ENCODE peak calls at places on chromosomes 1 and 21, in nine cellular contexts. G is Calu3, Y is foreskin fibroblast, K is mesothelial cell of epicardium, Q is transverse colon, V is breast epithelium, N is cardiac muscle cell, E is type B pancreatic cell, M is stomach. J is an unnamed sample.

GRCh38 chr1:108691886-108692723 is at the start of gene PRPF38B:
- DNase-seq in Q (peak), Y (peak), K (peak), M (peak), N (peak), G (peak), V (peak), E (peak), J (peak)

GRCh38 chr21:32599146-32599925 is 12.8 kb downstream of the CFAP298 start:
- DNase-seq in Y (no peak), K (no peak), M (no peak), Q (no peak), N (no peak), G (no peak), V (no peak), E (no peak), J (no peak)

GRCh38 chr1:184222561-184223157 is 164.2 kb upstream of the C1orf21 start:
- DNase-seq in G (peak), E (no peak), Y (peak), M (peak), V (no peak), Q (peak), K (no peak), N (peak), J (no peak)

GRCh38 chr1:172627702-172628101 is 31.2 kb upstream of the FASLG start:
- DNase-seq in K (no peak), M (no peak), G (no peak), Y (no peak), E (no peak), N (no peak), Q (no peak), V (no peak), J (no peak)

GRCh38 chr1:47738560-47739182 is 258.5 kb downstream of the TRABD2B start:
- DNase-seq in K (peak), G (peak), Q (peak), N (peak), Y (peak), V (peak), M (peak), E (no peak), J (no peak)

GRCh38 chr1:184028854-184029623 is 8.5 kb downstream of the COLGALT2 start:
- DNase-seq in Q (no peak), G (peak), K (no peak), Y (peak), N (peak), M (no peak), E (no peak), V (no peak), J (no peak)

GRCh38 chr1:206967096-206967851 is 3.0 kb downstream of the FCAMR start:
- DNase-seq in Q (no peak), K (no peak), V (no peak), M (no peak), N (no peak), E (no peak), Y (no peak), G (no peak), J (no peak)

GRCh38 chr1:222126052-222126451 is 384.2 kb upstream of the DUSP10 start:
- DNase-seq in M (no peak), Y (no peak), V (no peak), G (no peak), N (no peak), K (no peak), Q (no peak), E (no peak), J (no peak)

GRCh38 chr1:201383647-201384405 is 6.3 kb upstream of the TNNT2 start:
- DNase-seq in N (peak), G (no peak), Y (peak), V (no peak), Q (no peak), E (no peak), M (no peak), K (no peak), J (no peak)

GRCh38 chr1:119000371-119001180 is 12.4 kb upstream of the TBX15 start:
- DNase-seq in K (no peak), E (no peak), Y (no peak), G (no peak), N (no peak), V (no peak), M (no peak), Q (no peak), J (no peak)

GRCh38 chr21:35481005-35481404 is 431.9 kb upstream of the RUNX1 start:
- DNase-seq in Q (no peak), G (no peak), N (no peak), M (no peak), E (no peak), V (no peak), Y (no peak), K (no peak), J (no peak)

DNA sequence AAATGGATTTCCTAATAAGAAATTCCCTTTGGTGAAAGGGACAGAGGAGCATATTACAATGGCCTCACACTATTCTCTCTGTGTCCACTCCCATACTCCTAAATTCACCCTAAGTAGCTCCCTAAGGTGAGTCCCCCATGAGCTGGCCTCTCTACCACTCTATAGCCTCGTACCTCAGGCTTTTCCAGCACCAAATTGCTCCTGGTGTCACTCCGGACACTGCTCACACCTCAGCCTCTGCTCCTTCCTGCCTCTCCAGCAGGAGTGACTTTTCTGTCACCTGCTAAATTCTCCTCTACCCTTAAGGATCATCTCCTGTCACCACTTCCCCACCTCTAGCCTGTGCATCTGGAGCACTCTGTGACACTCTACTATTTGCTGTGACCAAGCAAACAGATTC is 65.9 kb upstream of the CAMK1G start:
- DNase-seq in Y (no peak), E (no peak), M (no peak), Q (no peak), K (no peak), N (no peak), G (no peak), V (no peak), J (no peak)
- TF ChIP-seq CTCF in Y (no peak), E (no peak), M (no peak), Q (no peak), K (no peak), N (no peak), G (no peak), V (no peak), J (no peak)

DNA sequence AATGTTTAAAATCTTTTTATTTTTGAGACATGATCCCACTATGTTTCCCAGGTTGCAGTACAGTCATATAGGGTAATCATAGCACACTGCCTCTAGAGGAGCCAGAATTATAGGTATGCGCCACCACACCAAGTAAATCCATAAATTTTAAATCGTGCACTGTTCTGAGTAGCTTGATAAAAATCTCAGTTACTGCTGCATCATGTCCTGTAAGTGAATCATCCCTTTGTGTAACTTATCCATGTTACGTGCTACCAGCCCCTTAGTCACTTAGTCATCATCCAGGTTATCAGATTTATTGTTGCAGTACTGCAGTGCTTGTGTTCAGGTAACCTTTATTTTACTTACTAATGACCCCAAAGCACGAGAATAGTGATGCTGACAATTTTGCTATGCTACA is 1770.9 kb downstream of the BRINP3 start:
- DNase-seq in Y (peak), V (no peak), N (no peak), Q (no peak), E (no peak), K (no peak), M (no peak), G (peak), J (no peak)
- TF ChIP-seq CTCF in Y (no peak), V (no peak), N (no peak), Q (no peak), E (no peak), K (no peak), M (no peak), G (peak), J (no peak)

GRCh38 chr1:150576794-150577556 is 2.4 kb downstream of the MCL1 start:
- DNase-seq in E (no peak), Q (no peak), M (no peak), N (no peak), V (no peak), Y (peak), G (peak), K (no peak), J (no peak)

GRCh38 chr1:150577557-150578277 is 1.7 kb downstream of the MCL1 start:
- DNase-seq in M (no peak), N (no peak), V (no peak), K (no peak), Y (peak), E (no peak), G (no peak), Q (no peak), J (no peak)

GRCh38 chr1:150578278-150579109 is 916 bp downstream of the MCL1 start:
- DNase-seq in K (peak), M (no peak), E (no peak), G (peak), N (peak), Y (peak), V (peak), Q (peak), J (peak)

GRCh38 chr1:150579955-150580642 is 689 bp upstream of the MCL1 start:
- DNase-seq in V (no peak), E (no peak), K (no peak), M (no peak), Y (no peak), G (no peak), Q (no peak), N (no peak), J (no peak)

DNA sequence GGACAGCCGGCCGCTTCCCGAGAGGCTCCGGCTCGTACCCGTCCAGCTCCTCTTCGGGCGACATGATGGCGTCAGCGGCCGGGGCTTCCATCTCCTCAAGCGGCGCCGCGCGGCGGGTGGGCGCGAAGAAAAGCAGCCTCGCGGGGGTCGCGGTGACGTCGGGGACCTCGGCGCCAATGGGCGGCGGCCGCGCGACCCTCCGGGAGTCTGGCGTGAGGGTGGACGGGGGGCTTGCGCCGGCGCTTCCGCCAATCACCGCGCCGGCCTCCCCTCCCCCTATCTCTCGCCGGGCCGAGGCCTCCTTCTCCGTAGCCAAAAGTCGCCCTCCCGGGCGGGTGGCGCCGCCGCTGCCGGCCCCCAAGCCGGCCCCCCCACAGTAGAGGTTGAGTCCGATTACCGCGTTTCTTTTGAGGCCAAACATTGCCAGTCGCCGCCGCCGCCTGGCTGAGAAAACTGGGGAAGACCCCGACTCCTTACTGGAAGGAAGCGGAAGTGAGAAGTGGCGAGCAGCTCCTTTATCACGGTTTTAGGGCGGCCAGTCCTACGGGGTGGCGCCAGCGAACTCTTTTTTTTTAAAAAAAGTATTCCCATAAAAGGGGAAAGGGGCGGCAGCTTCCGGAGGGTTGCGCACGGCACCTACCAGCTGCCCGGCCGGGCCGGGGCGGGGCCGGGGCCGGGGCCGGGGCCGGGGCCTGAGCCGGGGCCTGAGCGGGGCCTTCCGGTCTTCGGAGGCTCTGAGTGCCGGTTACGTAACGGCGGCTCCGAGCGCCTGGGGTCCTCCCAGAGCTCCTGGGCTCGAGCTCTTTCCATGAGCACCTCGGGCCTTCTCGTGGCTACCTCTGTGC is at the start of gene MCL1:
- DNase-seq in G (peak), M (peak), Q (peak), V (peak), K (peak), N (peak), Y (peak), E (peak), J (peak)
- TF ChIP-seq CTCF in G (no peak), M (no peak), Q (peak), V (peak), K (no peak), N (no peak), Y (no peak), E (no peak), J (no peak)

GRCh38 chr1:66930823-66931174 is 6.0 kb downstream of the MIER1 start:
- DNase-seq in N (no peak), K (no peak), Y (no peak), M (no peak), G (no peak), V (no peak), E (no peak), Q (no peak), J (no peak)

GRCh38 chr1:66931548-66932124 is 6.8 kb downstream of the MIER1 start:
- DNase-seq in Q (no peak), E (no peak), M (no peak), G (no peak), K (no peak), V (no peak), N (no peak), Y (no peak), J (no peak)

GRCh38 chr1:66929289-66929688 is 4.5 kb downstream of the MIER1 start:
- DNase-seq in M (no peak), Y (peak), Q (no peak), E (no peak), N (no peak), K (no peak), V (no peak), G (no peak), J (no peak)

GRCh38 chr1:66929691-66929998 is 4.9 kb downstream of the MIER1 start:
- DNase-seq in V (no peak), Q (no peak), K (no peak), E (no peak), M (no peak), N (no peak), Y (no peak), G (no peak), J (no peak)

DNA sequence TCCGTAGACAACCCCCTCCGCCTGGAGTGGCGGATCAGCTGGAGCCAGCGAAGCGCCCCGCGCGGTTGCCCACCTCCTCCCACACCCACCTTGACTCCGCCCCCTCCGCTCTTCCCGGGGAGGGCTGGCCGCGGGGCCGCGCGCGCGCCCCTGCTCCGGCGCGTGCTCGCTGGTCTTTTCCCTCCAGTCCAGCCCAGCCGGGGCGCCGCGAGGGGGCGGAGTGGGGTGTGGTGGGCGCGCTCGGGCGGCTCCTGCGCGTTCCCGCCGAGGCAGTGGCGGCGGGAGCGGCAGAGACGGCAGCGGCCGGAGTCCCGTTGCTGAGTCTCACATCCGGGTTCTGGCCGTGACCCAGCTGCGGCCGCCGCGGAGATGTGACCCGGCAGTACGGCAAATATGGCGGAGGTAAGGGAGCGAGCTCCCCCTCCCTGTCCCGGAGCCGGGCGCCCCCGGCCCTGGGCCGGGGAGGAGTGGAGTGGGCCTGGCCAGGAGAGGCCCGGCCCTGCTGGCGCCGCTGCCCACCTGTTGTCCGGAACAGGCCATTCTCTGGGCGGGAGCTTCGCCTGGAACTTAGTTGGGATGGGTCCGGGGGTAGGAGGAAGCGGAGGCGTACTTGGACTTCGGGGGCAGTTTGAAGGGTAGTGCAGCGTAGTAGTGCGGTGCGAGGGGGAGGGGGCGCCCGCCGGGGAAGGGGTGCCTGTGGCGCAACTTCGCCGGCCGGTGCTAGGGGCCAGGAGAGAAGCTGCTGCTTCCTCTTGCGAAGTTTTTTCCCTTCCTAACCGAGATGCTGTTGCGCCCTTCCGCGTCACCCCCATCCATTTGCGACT is 5.4 kb downstream of the MIER1 start:
- DNase-seq in V (peak), N (peak), Y (peak), M (peak), G (peak), E (peak), Q (peak), K (peak), J (peak)
- TF ChIP-seq CTCF in V (no peak), N (peak), Y (peak), M (peak), G (peak), E (peak), Q (peak), K (no peak), J (peak)

DNA sequence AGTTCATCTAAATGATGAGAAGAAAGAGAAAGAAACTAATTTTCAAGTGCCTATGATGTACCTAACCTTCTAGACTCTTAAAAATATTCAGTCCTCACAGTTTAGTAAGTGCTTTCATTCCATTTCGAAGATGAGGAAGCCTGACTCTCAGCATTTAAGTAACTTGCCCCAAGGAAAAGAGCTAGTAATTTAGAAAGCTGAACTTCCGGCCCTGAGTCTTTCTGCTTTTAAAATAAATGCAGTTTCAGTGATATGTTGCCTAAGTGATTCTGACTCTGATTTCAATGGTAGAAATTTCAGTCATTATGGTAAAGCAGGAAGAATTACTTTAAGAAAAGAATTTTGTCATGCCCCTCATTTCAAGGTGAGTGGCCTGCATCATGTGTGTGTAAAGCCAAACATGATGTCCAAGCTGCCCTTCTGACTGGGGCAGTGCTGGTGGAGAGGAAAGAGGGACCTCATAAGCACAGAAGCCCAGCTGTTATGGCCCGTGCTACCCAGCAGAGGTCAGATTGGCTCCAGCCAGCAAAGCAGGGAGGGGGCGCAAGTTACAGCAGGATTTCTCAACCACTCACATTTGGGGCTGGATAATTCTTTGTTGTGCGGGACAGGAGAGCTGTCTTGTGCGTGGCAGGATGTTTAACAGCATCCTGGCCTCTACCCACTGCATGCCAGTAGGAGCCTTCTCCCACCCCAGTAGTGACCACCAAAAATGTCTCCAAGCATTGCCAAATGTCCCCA is 10.7 kb downstream of the ATP1A4 start:
- DNase-seq in E (no peak), Q (no peak), V (no peak), K (no peak), N (peak), M (no peak), Y (peak), G (no peak), J (no peak)
- TF ChIP-seq CTCF in E (peak), Q (no peak), V (no peak), K (no peak), N (peak), M (no peak), Y (peak), G (no peak), J (peak)

DNA sequence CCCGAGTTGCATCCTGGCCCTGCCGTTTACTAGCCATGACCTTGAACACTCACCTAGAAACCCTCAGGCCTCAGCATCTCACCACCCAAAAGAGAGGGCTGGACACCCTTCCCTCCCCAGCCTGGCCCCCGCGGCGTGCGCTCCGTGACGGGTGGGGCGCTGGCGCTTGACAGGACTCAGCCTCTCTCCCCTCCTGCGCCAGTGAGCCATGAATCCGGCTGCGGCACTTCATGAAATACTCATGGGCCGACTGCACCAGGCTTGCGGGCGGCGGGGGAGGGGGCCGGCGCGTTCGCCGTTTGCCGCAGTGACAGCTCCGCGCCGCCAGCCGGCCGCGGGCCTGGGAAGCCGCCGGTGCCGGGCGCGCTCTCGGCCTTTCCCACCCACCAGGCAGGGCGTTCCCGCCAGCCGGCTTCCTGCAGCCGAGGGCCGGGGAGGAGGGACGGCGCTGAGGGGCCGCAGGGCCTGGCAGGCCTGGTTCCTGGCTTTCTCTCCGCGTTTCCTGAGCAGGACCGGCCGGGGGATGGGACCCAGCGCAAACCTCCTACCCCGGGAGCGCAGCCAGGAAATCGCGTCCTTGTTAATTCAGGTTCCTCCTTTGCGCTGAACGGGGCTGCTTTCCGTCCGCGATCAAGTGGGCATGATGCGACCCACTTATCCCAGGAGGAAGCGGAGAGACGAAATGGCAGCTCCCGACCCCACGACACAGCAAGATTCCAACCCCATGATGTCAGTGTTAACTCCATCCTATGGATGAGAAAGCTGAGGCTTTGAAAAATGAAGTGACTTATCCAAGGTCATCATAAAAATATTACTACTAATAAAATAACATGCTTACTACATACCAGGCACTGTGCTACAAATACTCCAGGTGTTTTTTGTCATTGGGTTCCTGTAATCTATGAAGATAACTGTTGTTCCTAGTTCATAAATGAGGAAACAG is 9.1 kb upstream of the LUZP1 start:
- DNase-seq in N (peak), G (peak), Y (peak), Q (peak), K (peak), M (peak), E (peak), V (peak), J (peak)
- TF ChIP-seq CTCF in N (no peak), G (no peak), Y (no peak), Q (peak), K (no peak), M (peak), E (peak), V (no peak), J (peak)

DNA sequence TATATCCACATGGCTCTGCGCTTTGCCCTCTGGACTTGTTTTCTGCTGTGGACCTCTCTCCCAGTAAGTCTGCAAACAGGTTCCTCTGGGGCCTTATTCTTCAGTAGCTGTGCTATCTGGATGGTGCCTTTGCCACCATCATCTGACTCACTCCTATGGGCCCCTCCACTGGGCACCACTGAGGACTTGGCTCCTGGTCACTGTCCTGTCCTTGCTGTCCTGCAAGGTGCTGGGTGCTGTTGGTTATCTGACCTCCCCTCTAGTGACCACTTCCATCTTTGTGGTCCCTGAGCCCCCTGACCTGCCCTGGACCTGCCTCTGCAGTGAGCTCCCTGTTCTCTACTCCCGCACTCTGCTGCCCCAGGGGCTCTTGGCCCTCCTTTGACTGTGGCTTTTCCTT is 6.7 kb downstream of the CNIH3 start:
- DNase-seq in Q (no peak), E (no peak), Y (no peak), V (no peak), K (no peak), M (no peak), N (no peak), G (no peak), J (no peak)
- TF ChIP-seq CTCF in Q (no peak), E (no peak), Y (no peak), V (no peak), K (no peak), M (no peak), N (no peak), G (no peak), J (no peak)

J was measured in thoracic aorta.